ENCODE peak calls at places on chromosomes 2 and 18, in four cellular contexts. S is ACHN; C is NCI-H1436; A is stimulated activated CD4-positive, alpha-beta T cell treated with anti-CD3 and anti-CD28 coated beads, Interleukin-1b, Interleukin-23, amount 100 ng/mL, for 1 hour. V is an unnamed sample.

GRCh38 chr2:172734711-172735645 is 667 bp upstream of the RAPGEF4 start:
- DNase-seq in S (no peak), C (no peak), A (no peak), V (no peak)

GRCh38 chr2:47058061-47058931 is 96.8 kb downstream of the STPG4 start:
- DNase-seq in S (no peak), C (no peak), A (no peak), V (no peak)

GRCh38 chr2:182845794-182846417 is 20.5 kb downstream of the FRZB start:
- DNase-seq in S (no peak), C (no peak), A (no peak), V (no peak)

GRCh38 chr2:27086090-27086721 is 366 bp upstream of the KHK start:
- DNase-seq in S (peak; percentile 94), C (peak; percentile 87), A (peak; percentile 97), V (peak; percentile 92)

GRCh38 chr2:105872142-105872728 is 127.5 kb downstream of the NCK2 start:
- DNase-seq in S (no peak), C (no peak), A (no peak), V (no peak)

GRCh38 chr18:75314606-75315005 is 104.0 kb downstream of the TSHZ1 start:
- DNase-seq in S (no peak), C (no peak), A (no peak), V (no peak)

GRCh38 chr2:44100351-44100750 is 68.3 kb upstream of the PPM1B start:
- DNase-seq in S (peak; percentile 91), C (no peak), A (no peak), V (no peak)

GRCh38 chr2:157264099-157264498 is 6.6 kb downstream of the GALNT5 start:
- DNase-seq in S (no peak), C (no peak), A (no peak), V (no peak)

GRCh38 chr2:45256867-45257641 is 247.8 kb upstream of the SIX2 start:
- DNase-seq in S (no peak), C (no peak), A (no peak), V (no peak)

GRCh38 chr2:43925431-43925830 is 70.4 kb downstream of the LRPPRC start:
- DNase-seq in S (no peak), C (no peak), A (no peak), V (no peak)

GRCh38 chr2:16639431-16639830 is 26.2 kb downstream of the CYRIA start:
- DNase-seq in S (no peak), C (no peak), A (no peak), V (no peak)

GRCh38 chr18:26655614-26656400 is 107.5 kb upstream of the KCTD1 start:
- DNase-seq in S (peak; percentile 61), C (no peak), A (no peak), V (peak; percentile 3)

GRCh38 chr18:55506074-55506473 is 81.9 kb downstream of the TCF4 start:
- DNase-seq in S (no peak), C (no peak), A (no peak), V (no peak)

GRCh38 chr2:205771063-205771462 is 88.8 kb downstream of the NRP2 start:
- DNase-seq in S (no peak), C (no peak), A (no peak), V (no peak)

GRCh38 chr2:215982465-215982875 is 30.9 kb downstream of the MREG start:
- DNase-seq in S (peak; percentile 40), C (no peak), A (no peak), V (peak; percentile 59)

GRCh38 chr2:213036836-213037235 is 114.6 kb downstream of the IKZF2 start:
- DNase-seq in S (no peak), C (no peak), A (no peak), V (no peak)

GRCh38 chr2:212939777-212940531 is 211.5 kb downstream of the IKZF2 start:
- DNase-seq in S (no peak), C (peak; percentile 46), A (no peak), V (no peak)

GRCh38 chr2:155315768-155316167 is 617.3 kb downstream of the KCNJ3 start:
- DNase-seq in S (no peak), C (no peak), A (no peak), V (no peak)

GRCh38 chr18:46899274-46899948 is 17.9 kb downstream of the PIAS2 start:
- DNase-seq in S (no peak), C (no peak), A (no peak), V (no peak)

GRCh38 chr2:76895469-76895868 is 626.7 kb downstream of the LRRTM4 start:
- DNase-seq in S (no peak), C (no peak), A (no peak), V (peak; percentile 67)

GRCh38 chr2:134080759-134081158 is 173.1 kb upstream of the MGAT5 start:
- DNase-seq in S (no peak), C (no peak), A (no peak), V (no peak)

GRCh38 chr2:118437501-118437900 is 349.2 kb downstream of the INSIG2 start:
- DNase-seq in S (no peak), C (no peak), A (no peak), V (no peak)

GRCh38 chr2:240153418-240153817 is 13.0 kb upstream of the OTOS start:
- DNase-seq in S (no peak), C (no peak), A (no peak), V (no peak)

GRCh38 chr2:226831266-226831665 is 4.6 kb upstream of the RHBDD1 start:
- DNase-seq in S (no peak), C (no peak), A (no peak), V (no peak)

GRCh38 chr2:163471947-163472346 is 263.9 kb downstream of the FIGN start:
- DNase-seq in S (peak; percentile 37), C (peak; percentile 42), A (no peak), V (peak; percentile 28)

GRCh38 chr2:127592761-127593227 is 53.2 kb upstream of the GPR17 start:
- DNase-seq in S (no peak), C (no peak), A (no peak), V (no peak)